ENCODE peak calls at places on chromosomes 11 and 22, in four cellular contexts. Z is type B pancreatic cell, B is NCI-H1092, W is H1. X is an unnamed sample.

GRCh38 chr11:109037856-109038780 is 373.2 kb downstream of the DDX10 start:
- DNase-seq in W (no peak), Z (no peak), B (no peak), X (no peak)

GRCh38 chr22:21009638-21010425 is 5.1 kb upstream of the P2RX6 start:
- DNase-seq in W (peak; percentile 67), B (no peak), Z (no peak), X (no peak)

GRCh38 chr11:133545199-133545709 is 13.0 kb upstream of the OPCML start:
- DNase-seq in B (no peak), W (no peak), Z (no peak), X (no peak)

GRCh38 chr11:65487467-65488272 is 11.2 kb upstream of the MALAT1 start:
- DNase-seq in Z (peak; percentile 95), B (peak; percentile 100), W (peak; percentile 95), X (peak; percentile 99)

GRCh38 chr11:47980907-47981621 is 705 bp downstream of the PTPRJ start:
- DNase-seq in B (peak; percentile 31), Z (peak; percentile 78), W (peak; percentile 80), X (no peak)

GRCh38 chr11:61800331-61801281 is 7.9 kb downstream of the FEN1 start:
- DNase-seq in B (no peak), Z (no peak), W (no peak), X (no peak)

GRCh38 chr22:17974703-17975372 is 49.5 kb downstream of the MICAL3 start:
- DNase-seq in W (no peak), Z (no peak), B (no peak), X (no peak)

GRCh38 chr11:100445231-100445735 is 241.8 kb upstream of the ARHGAP42 start:
- DNase-seq in B (peak; percentile 38), Z (no peak), W (no peak), X (peak; percentile 91)

GRCh38 chr11:110289472-110289871 is 6.9 kb downstream of the RDX start:
- DNase-seq in B (no peak), Z (no peak), W (no peak), X (no peak)

X was measured in NCI-H774.